ENCODE peak calls at places on chromosomes 3 and 15, in nine cellular contexts. E is EL; J is PC-3; B is brain microvascular endothelial cell; Z is activated naive CD8-positive, alpha-beta T cell treated with anti-CD3 and anti-CD28 coated beads, Interleukin-2, amount 10 ng/mL, durations not matched to agents 7 days and 5 days; U is activated T-cell treated with anti-CD3 and anti-CD28 coated beads for 48 hours; G is GF-D8; A is NCI-H526 treated with DMSO at 0.1 percent for 48 hours; W is MM.1S. V is an unnamed sample.

GRCh38 chr3:77150759-77151158 is 110.9 kb downstream of the ROBO2 start:
- DNase-seq in E (no peak), J (no peak), B (no peak), Z (no peak), U (no peak), G (no peak), A (no peak), W (no peak), V (no peak)

GRCh38 chr3:62874398-62875102 is 666 bp downstream of the CADPS start:
- DNase-seq in E (no peak), J (no peak), B (no peak), Z (peak), U (no peak), G (no peak), A (no peak), W (no peak), V (no peak)

GRCh38 chr3:197454014-197454413 is 101.8 kb downstream of the BDH1 start:
- DNase-seq in E (no peak), J (peak), B (no peak), Z (no peak), U (no peak), G (peak), A (no peak), W (peak), V (no peak)

GRCh38 chr3:196968233-196969000 is at the start of gene PIGZ:
- DNase-seq in E (peak), J (peak), B (no peak), Z (peak), U (peak), G (peak), A (no peak), W (peak), V (no peak)

GRCh38 chr3:71011565-71012287 is 571.8 kb downstream of the FOXP1 start:
- DNase-seq in E (no peak), J (peak), B (no peak), Z (no peak), U (no peak), G (no peak), A (no peak), W (peak), V (no peak)

GRCh38 chr3:36303286-36303685 is 77.0 kb upstream of the STAC start:
- DNase-seq in E (no peak), J (no peak), B (no peak), Z (no peak), U (no peak), G (no peak), A (no peak), W (no peak), V (no peak)

GRCh38 chr3:17580901-17581300 is 161.5 kb downstream of the TBC1D5 start:
- DNase-seq in E (no peak), J (no peak), B (no peak), Z (no peak), U (no peak), G (peak), A (no peak), W (no peak), V (no peak)

GRCh38 chr3:197942956-197943556 is 6.9 kb upstream of the RPL35A start:
- DNase-seq in E (peak), J (peak), B (peak), Z (no peak), U (no peak), G (peak), A (peak), W (peak), V (no peak)

GRCh38 chr3:62556121-62556520 is 182.8 kb upstream of the FEZF2 start:
- DNase-seq in E (no peak), J (no peak), B (no peak), Z (no peak), U (no peak), G (no peak), A (peak), W (no peak), V (no peak)

GRCh38 chr15:41992151-41992802 is 19.9 kb upstream of the EHD4 start:
- DNase-seq in E (no peak), J (no peak), B (no peak), Z (peak), U (no peak), G (no peak), A (no peak), W (no peak), V (no peak)

GRCh38 chr15:66819084-66819483 is 117.0 kb downstream of the SMAD6 start:
- DNase-seq in E (peak), J (peak), B (no peak), Z (no peak), U (no peak), G (no peak), A (no peak), W (no peak), V (no peak)

GRCh38 chr3:108103971-108104797 is 13.4 kb upstream of the CD47 start:
- DNase-seq in E (no peak), J (peak), B (peak), Z (no peak), U (no peak), G (no peak), A (no peak), W (no peak), V (no peak)

GRCh38 chr3:13513051-13513912 is 33.2 kb downstream of the HDAC11 start:
- DNase-seq in E (peak), J (peak), B (no peak), Z (no peak), U (no peak), G (no peak), A (no peak), W (no peak), V (no peak)

GRCh38 chr3:161347726-161348125 is 23.6 kb downstream of the SPTSSB start:
- DNase-seq in E (no peak), J (no peak), B (no peak), Z (no peak), U (no peak), G (no peak), A (no peak), W (no peak), V (no peak)

GRCh38 chr15:63683343-63683951 is 86.3 kb downstream of the FBXL22 start:
- DNase-seq in E (no peak), J (no peak), B (no peak), Z (no peak), U (no peak), G (no peak), A (no peak), W (no peak), V (no peak)

GRCh38 chr15:57172925-57173324 is 203.4 kb upstream of the CGNL1 start:
- DNase-seq in E (no peak), J (no peak), B (no peak), Z (no peak), U (no peak), G (peak), A (no peak), W (no peak), V (no peak)

GRCh38 chr3:95418251-95418650 is 1355.4 kb downstream of the NSUN3 start:
- DNase-seq in E (no peak), J (no peak), B (no peak), Z (no peak), U (no peak), G (no peak), A (no peak), W (no peak), V (no peak)

GRCh38 chr3:126113238-126113555 is 29.3 kb upstream of the SLC41A3 start:
- DNase-seq in E (no peak), J (no peak), B (no peak), Z (no peak), U (no peak), G (no peak), A (no peak), W (no peak), V (no peak)

GRCh38 chr3:56677286-56677685 is 5.8 kb downstream of the TASOR start:
- DNase-seq in E (no peak), J (no peak), B (no peak), Z (no peak), U (no peak), G (no peak), A (no peak), W (no peak), V (no peak)

V was measured in NCI-H1436 treated with DMSO at 0.1 percent for 48 hours.